ENCODE peak calls at places on chromosomes 4 and X, in six cellular contexts. One of them, this sample, is unnamed.

GRCh38 chrX:17814557-17814956 is 46.5 kb downstream of the RAI2 start:
- DNase-seq in epithelial cell of prostate: no peak
- DNase-seq in neuronal stem cell: no peak
- DNase-seq in ovary: no peak
- DNase-seq in AG08396: peak; percentile 22
- DNase-seq in mucosa of descending colon: no peak
- DNase-seq in this sample: no peak

GRCh38 chr4:105637409-105638258 is 70.9 kb downstream of the INTS12 start:
- DNase-seq in ovary: peak; percentile 13
- DNase-seq in neuronal stem cell: no peak
- DNase-seq in AG08396: no peak
- DNase-seq in mucosa of descending colon: peak; percentile 46
- DNase-seq in epithelial cell of prostate: no peak
- DNase-seq in this sample: peak; percentile 73

GRCh38 chr4:87007345-87008181 is 72.8 kb downstream of the AFF1 start:
- DNase-seq in epithelial cell of prostate: no peak
- DNase-seq in mucosa of descending colon: peak; percentile 71
- DNase-seq in AG08396: peak; percentile 41
- DNase-seq in ovary: peak; percentile 58
- DNase-seq in neuronal stem cell: peak; percentile 58
- DNase-seq in this sample: peak; percentile 72

GRCh38 chrX:71976753-71977152 is 66.1 kb downstream of the NHSL2 start:
- DNase-seq in neuronal stem cell: no peak
- DNase-seq in epithelial cell of prostate: no peak
- DNase-seq in AG08396: no peak
- DNase-seq in mucosa of descending colon: no peak
- DNase-seq in ovary: no peak
- DNase-seq in this sample: no peak

GRCh38 chr4:73446336-73446938 is 10.4 kb downstream of the AFP start:
- DNase-seq in mucosa of descending colon: no peak
- DNase-seq in neuronal stem cell: peak; percentile 18
- DNase-seq in AG08396: peak; percentile 28
- DNase-seq in ovary: no peak
- DNase-seq in epithelial cell of prostate: no peak
- DNase-seq in this sample: no peak

GRCh38 chrX:150338615-150339014 is 24.5 kb upstream of the MAMLD1 start:
- DNase-seq in AG08396: no peak
- DNase-seq in neuronal stem cell: no peak
- DNase-seq in mucosa of descending colon: no peak
- DNase-seq in ovary: no peak
- DNase-seq in epithelial cell of prostate: no peak
- DNase-seq in this sample: no peak

GRCh38 chr4:23237771-23238170 is 545.0 kb downstream of the GBA3 start:
- DNase-seq in ovary: no peak
- DNase-seq in neuronal stem cell: no peak
- DNase-seq in AG08396: no peak
- DNase-seq in epithelial cell of prostate: no peak
- DNase-seq in mucosa of descending colon: no peak
- DNase-seq in this sample: peak; percentile 30

GRCh38 chr4:86549163-86549788 is 44.8 kb upstream of the PTPN13 start:
- DNase-seq in epithelial cell of prostate: peak; percentile 14
- DNase-seq in AG08396: no peak
- DNase-seq in mucosa of descending colon: no peak
- DNase-seq in neuronal stem cell: no peak
- DNase-seq in ovary: no peak
- DNase-seq in this sample: no peak

GRCh38 chr4:184387351-184387750 is 87.0 kb downstream of the IRF2 start:
- DNase-seq in neuronal stem cell: no peak
- DNase-seq in AG08396: no peak
- DNase-seq in mucosa of descending colon: no peak
- DNase-seq in epithelial cell of prostate: no peak
- DNase-seq in ovary: no peak
- DNase-seq in this sample: no peak

GRCh38 chrX:47497274-47497673 is 14.3 kb upstream of the ZNF41 start:
- DNase-seq in epithelial cell of prostate: no peak
- DNase-seq in neuronal stem cell: no peak
- DNase-seq in ovary: no peak
- DNase-seq in mucosa of descending colon: no peak
- DNase-seq in AG08396: no peak
- DNase-seq in this sample: no peak

GRCh38 chr4:118290951-118291350 is 61.9 kb downstream of the PRSS12 start:
- DNase-seq in ovary: no peak
- DNase-seq in AG08396: no peak
- DNase-seq in neuronal stem cell: no peak
- DNase-seq in epithelial cell of prostate: no peak
- DNase-seq in mucosa of descending colon: no peak
- DNase-seq in this sample: no peak

GRCh38 chr4:174041555-174042110 is 241.8 kb downstream of the FBXO8 start:
- DNase-seq in AG08396: no peak
- DNase-seq in neuronal stem cell: peak; percentile 12
- DNase-seq in ovary: no peak
- DNase-seq in mucosa of descending colon: no peak
- DNase-seq in epithelial cell of prostate: no peak
- DNase-seq in this sample: no peak

GRCh38 chr4:92100980-92101379 is 202.8 kb upstream of the GRID2 start:
- DNase-seq in neuronal stem cell: no peak
- DNase-seq in epithelial cell of prostate: peak; percentile 14
- DNase-seq in ovary: no peak
- DNase-seq in mucosa of descending colon: no peak
- DNase-seq in AG08396: no peak
- DNase-seq in this sample: no peak